ENCODE peak calls at places on chromosomes 13 and 19, in ten cellular contexts. One of them, this sample, is unnamed.

GRCh38 chr19:40348961-40349507 is 539 bp downstream of the PLD3 start:
- DNase-seq in HepG2: peak
- DNase-seq in left ventricle myocardium inferior: no peak
- DNase-seq in mammary epithelial cell: peak
- DNase-seq in nephron progenitor cell: no peak
- DNase-seq in cardiac fibroblast: peak
- DNase-seq in foreskin fibroblast: peak
- DNase-seq in Panc1: no peak
- DNase-seq in WTC11: no peak
- DNase-seq in PC-9: peak
- DNase-seq in this sample: no peak

GRCh38 chr19:18488403-18488723 is 33.5 kb downstream of the ELL start:
- DNase-seq in WTC11: no peak
- DNase-seq in mammary epithelial cell: peak
- DNase-seq in foreskin fibroblast: no peak
- DNase-seq in cardiac fibroblast: no peak
- DNase-seq in Panc1: no peak
- DNase-seq in PC-9: no peak
- DNase-seq in HepG2: no peak
- DNase-seq in nephron progenitor cell: no peak
- DNase-seq in left ventricle myocardium inferior: no peak
- DNase-seq in this sample: no peak

GRCh38 chr19:33683881-33684549 is 62.3 kb downstream of the CHST8 start:
- DNase-seq in cardiac fibroblast: peak
- DNase-seq in HepG2: peak
- DNase-seq in mammary epithelial cell: peak
- DNase-seq in left ventricle myocardium inferior: no peak
- DNase-seq in PC-9: peak
- DNase-seq in Panc1: no peak
- DNase-seq in foreskin fibroblast: peak
- DNase-seq in nephron progenitor cell: peak
- DNase-seq in WTC11: peak
- DNase-seq in this sample: no peak

GRCh38 chr19:38875656-38876345 is 2.3 kb downstream of the RINL start:
- DNase-seq in nephron progenitor cell: no peak
- DNase-seq in WTC11: no peak
- DNase-seq in HepG2: no peak
- DNase-seq in Panc1: no peak
- DNase-seq in left ventricle myocardium inferior: no peak
- DNase-seq in mammary epithelial cell: no peak
- DNase-seq in cardiac fibroblast: no peak
- DNase-seq in PC-9: no peak
- DNase-seq in foreskin fibroblast: no peak
- DNase-seq in this sample: no peak

GRCh38 chr13:113970810-113971470 is 2.9 kb downstream of the C13orf46 start:
- DNase-seq in foreskin fibroblast: no peak
- DNase-seq in left ventricle myocardium inferior: peak
- DNase-seq in Panc1: no peak
- DNase-seq in cardiac fibroblast: peak
- DNase-seq in mammary epithelial cell: peak
- DNase-seq in nephron progenitor cell: no peak
- DNase-seq in WTC11: peak
- DNase-seq in PC-9: peak
- DNase-seq in HepG2: no peak
- DNase-seq in this sample: no peak

GRCh38 chr13:113924184-113924583 is 49.7 kb downstream of the C13orf46 start:
- DNase-seq in HepG2: no peak
- DNase-seq in left ventricle myocardium inferior: no peak
- DNase-seq in WTC11: no peak
- DNase-seq in PC-9: no peak
- DNase-seq in nephron progenitor cell: no peak
- DNase-seq in Panc1: no peak
- DNase-seq in foreskin fibroblast: no peak
- DNase-seq in cardiac fibroblast: no peak
- DNase-seq in mammary epithelial cell: no peak
- DNase-seq in this sample: no peak

GRCh38 chr19:12085074-12085818 is 20.7 kb downstream of the ZNF844 start:
- DNase-seq in WTC11: no peak
- DNase-seq in Panc1: no peak
- DNase-seq in foreskin fibroblast: no peak
- DNase-seq in mammary epithelial cell: no peak
- DNase-seq in cardiac fibroblast: no peak
- DNase-seq in left ventricle myocardium inferior: no peak
- DNase-seq in HepG2: no peak
- DNase-seq in nephron progenitor cell: no peak
- DNase-seq in PC-9: no peak
- DNase-seq in this sample: no peak

GRCh38 chr19:14023404-14024235 is 4.3 kb upstream of the RLN3 start:
- DNase-seq in left ventricle myocardium inferior: peak
- DNase-seq in foreskin fibroblast: peak
- DNase-seq in PC-9: peak
- DNase-seq in cardiac fibroblast: peak
- DNase-seq in HepG2: peak
- DNase-seq in mammary epithelial cell: peak
- DNase-seq in nephron progenitor cell: peak
- DNase-seq in WTC11: peak
- DNase-seq in Panc1: no peak
- DNase-seq in this sample: no peak

DNA sequence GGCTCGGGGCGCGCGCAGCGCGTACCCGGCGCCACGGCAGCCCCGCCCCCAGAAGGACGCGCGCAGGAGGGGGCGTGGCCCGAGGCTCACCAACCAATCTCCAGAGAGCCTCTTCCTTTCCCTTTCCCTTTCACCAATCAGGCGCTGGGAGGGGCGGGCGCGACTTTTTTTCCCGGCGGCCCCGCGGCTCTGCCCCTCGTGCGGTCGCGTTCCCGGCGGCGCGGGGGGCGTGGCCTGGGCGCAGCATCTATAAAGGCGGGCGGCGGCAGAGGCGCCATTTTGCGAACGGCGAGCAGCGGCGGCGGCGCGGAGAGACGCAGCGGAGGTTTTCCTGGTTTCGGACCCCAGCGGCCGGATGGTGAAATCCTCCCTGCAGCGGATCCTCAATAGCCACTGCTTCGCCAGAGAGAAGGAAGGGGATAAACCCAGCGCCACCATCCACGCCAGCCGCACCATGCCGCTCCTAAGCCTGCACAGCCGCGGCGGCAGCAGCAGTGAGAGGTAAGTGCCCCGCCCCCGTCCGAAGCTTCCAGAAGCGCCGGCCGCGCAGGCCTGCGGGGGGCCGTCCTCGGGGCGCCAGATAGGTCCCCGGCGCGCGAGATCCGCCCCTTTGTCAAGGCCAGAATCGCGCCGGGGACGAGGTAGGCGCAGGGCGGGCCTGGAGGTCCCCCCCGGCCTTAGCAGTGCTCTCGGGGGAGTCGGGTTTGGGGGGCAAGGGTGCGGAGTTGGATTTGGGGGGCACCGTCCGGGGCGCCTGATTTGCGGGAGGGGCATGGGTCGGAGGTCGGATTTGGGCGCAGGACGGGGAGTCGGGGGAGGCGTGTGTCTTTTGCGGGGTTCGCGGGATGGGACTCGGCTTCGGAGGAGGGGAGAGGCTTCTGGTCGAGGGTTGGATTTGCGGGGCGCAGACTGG is 12.5 kb downstream of the PEAK3 start:
- DNase-seq in cardiac fibroblast: peak
- DNase-seq in HepG2: peak
- DNase-seq in nephron progenitor cell: peak
- DNase-seq in foreskin fibroblast: peak
- DNase-seq in left ventricle myocardium inferior: peak
- DNase-seq in mammary epithelial cell: peak
- DNase-seq in Panc1: no peak
- DNase-seq in WTC11: peak
- DNase-seq in PC-9: peak
- DNase-seq in this sample: peak
- TF ChIP-seq CTCF in cardiac fibroblast: no peak
- TF ChIP-seq CTCF in HepG2: no peak
- TF ChIP-seq CTCF in nephron progenitor cell: no peak
- TF ChIP-seq CTCF in foreskin fibroblast: no peak
- TF ChIP-seq CTCF in left ventricle myocardium inferior: peak
- TF ChIP-seq CTCF in mammary epithelial cell: no peak
- TF ChIP-seq CTCF in Panc1: no peak
- TF ChIP-seq CTCF in WTC11: no peak
- TF ChIP-seq CTCF in PC-9: no peak
- TF ChIP-seq CTCF in this sample: peak

GRCh38 chr19:1811942-1812425 is at the start of gene ATP8B3:
- DNase-seq in PC-9: no peak
- DNase-seq in WTC11: no peak
- DNase-seq in foreskin fibroblast: no peak
- DNase-seq in Panc1: no peak
- DNase-seq in mammary epithelial cell: no peak
- DNase-seq in cardiac fibroblast: no peak
- DNase-seq in nephron progenitor cell: no peak
- DNase-seq in HepG2: no peak
- DNase-seq in left ventricle myocardium inferior: no peak
- DNase-seq in this sample: no peak
- TF ChIP-seq CTCF in PC-9: no peak
- TF ChIP-seq CTCF in WTC11: no peak
- TF ChIP-seq CTCF in foreskin fibroblast: peak
- TF ChIP-seq CTCF in Panc1: no peak
- TF ChIP-seq CTCF in mammary epithelial cell: peak
- TF ChIP-seq CTCF in cardiac fibroblast: no peak
- TF ChIP-seq CTCF in nephron progenitor cell: no peak
- TF ChIP-seq CTCF in HepG2: peak
- TF ChIP-seq CTCF in left ventricle myocardium inferior: peak
- TF ChIP-seq CTCF in this sample: no peak

GRCh38 chr19:7915250-7916136 is 863 bp downstream of the TGFBR3L start:
- DNase-seq in PC-9: no peak
- DNase-seq in cardiac fibroblast: no peak
- DNase-seq in WTC11: no peak
- DNase-seq in mammary epithelial cell: no peak
- DNase-seq in Panc1: no peak
- DNase-seq in nephron progenitor cell: no peak
- DNase-seq in foreskin fibroblast: no peak
- DNase-seq in HepG2: no peak
- DNase-seq in left ventricle myocardium inferior: no peak
- DNase-seq in this sample: no peak

GRCh38 chr19:7918615-7919421 is 1.3 kb upstream of the SNAPC2 start:
- DNase-seq in WTC11: no peak
- DNase-seq in nephron progenitor cell: no peak
- DNase-seq in foreskin fibroblast: no peak
- DNase-seq in HepG2: peak
- DNase-seq in mammary epithelial cell: no peak
- DNase-seq in cardiac fibroblast: no peak
- DNase-seq in Panc1: no peak
- DNase-seq in left ventricle myocardium inferior: no peak
- DNase-seq in PC-9: no peak
- DNase-seq in this sample: no peak

GRCh38 chr19:7916908-7917291 is 2.3 kb downstream of the TGFBR3L start:
- DNase-seq in foreskin fibroblast: no peak
- DNase-seq in Panc1: no peak
- DNase-seq in WTC11: no peak
- DNase-seq in PC-9: no peak
- DNase-seq in mammary epithelial cell: no peak
- DNase-seq in cardiac fibroblast: no peak
- DNase-seq in nephron progenitor cell: no peak
- DNase-seq in left ventricle myocardium inferior: no peak
- DNase-seq in HepG2: no peak
- DNase-seq in this sample: no peak

GRCh38 chr19:7916137-7916907 is 1.7 kb downstream of the TGFBR3L start:
- DNase-seq in foreskin fibroblast: peak
- DNase-seq in Panc1: no peak
- DNase-seq in PC-9: no peak
- DNase-seq in WTC11: peak
- DNase-seq in mammary epithelial cell: no peak
- DNase-seq in cardiac fibroblast: peak
- DNase-seq in nephron progenitor cell: peak
- DNase-seq in HepG2: no peak
- DNase-seq in left ventricle myocardium inferior: no peak
- DNase-seq in this sample: no peak

DNA sequence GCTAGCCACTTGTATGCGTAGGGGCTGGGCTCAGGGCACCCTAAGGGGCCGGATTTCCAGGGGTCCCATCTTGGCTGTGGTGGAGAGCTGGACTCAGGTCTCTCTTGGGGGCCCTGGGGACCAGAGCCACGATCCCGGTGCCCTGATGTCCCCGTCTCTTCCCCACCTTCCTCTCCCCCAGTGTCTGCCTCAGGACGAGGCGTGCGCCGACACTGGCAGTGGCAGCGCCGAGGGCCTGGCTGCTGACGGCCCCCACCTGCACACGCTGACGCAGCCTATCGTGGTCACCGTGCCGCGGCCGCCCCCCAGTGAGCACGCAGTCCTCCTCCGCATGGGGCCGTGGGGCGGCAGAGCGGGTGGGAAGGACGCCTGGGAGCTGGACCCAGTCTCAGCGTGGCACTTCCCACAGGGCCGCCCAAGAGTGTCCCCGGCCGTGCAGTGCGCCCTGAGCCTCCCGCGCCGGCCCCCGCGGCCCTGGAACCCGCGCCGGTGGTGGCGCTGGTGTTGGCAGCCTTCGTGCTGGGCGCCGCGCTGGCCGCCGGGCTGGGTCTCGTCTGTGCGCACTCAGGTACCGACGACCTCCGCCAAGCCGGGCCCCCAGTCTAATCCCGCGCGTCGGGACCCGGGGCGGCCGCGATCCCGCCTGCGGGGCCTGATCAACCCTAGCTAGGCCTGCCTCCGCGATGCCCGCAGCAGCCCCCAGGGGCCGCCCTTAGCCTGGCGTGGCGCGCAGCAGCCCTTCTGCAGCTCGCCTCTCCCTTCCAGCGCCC is 2.7 kb upstream of the SNAPC2 start:
- DNase-seq in HepG2: no peak
- DNase-seq in PC-9: peak
- DNase-seq in nephron progenitor cell: peak
- DNase-seq in foreskin fibroblast: peak
- DNase-seq in mammary epithelial cell: no peak
- DNase-seq in left ventricle myocardium inferior: no peak
- DNase-seq in Panc1: no peak
- DNase-seq in WTC11: peak
- DNase-seq in cardiac fibroblast: peak
- DNase-seq in this sample: no peak
- TF ChIP-seq CTCF in HepG2: no peak
- TF ChIP-seq CTCF in PC-9: peak
- TF ChIP-seq CTCF in nephron progenitor cell: peak
- TF ChIP-seq CTCF in foreskin fibroblast: peak
- TF ChIP-seq CTCF in mammary epithelial cell: peak
- TF ChIP-seq CTCF in left ventricle myocardium inferior: peak
- TF ChIP-seq CTCF in Panc1: peak
- TF ChIP-seq CTCF in WTC11: peak
- TF ChIP-seq CTCF in cardiac fibroblast: peak
- TF ChIP-seq CTCF in this sample: peak

DNA sequence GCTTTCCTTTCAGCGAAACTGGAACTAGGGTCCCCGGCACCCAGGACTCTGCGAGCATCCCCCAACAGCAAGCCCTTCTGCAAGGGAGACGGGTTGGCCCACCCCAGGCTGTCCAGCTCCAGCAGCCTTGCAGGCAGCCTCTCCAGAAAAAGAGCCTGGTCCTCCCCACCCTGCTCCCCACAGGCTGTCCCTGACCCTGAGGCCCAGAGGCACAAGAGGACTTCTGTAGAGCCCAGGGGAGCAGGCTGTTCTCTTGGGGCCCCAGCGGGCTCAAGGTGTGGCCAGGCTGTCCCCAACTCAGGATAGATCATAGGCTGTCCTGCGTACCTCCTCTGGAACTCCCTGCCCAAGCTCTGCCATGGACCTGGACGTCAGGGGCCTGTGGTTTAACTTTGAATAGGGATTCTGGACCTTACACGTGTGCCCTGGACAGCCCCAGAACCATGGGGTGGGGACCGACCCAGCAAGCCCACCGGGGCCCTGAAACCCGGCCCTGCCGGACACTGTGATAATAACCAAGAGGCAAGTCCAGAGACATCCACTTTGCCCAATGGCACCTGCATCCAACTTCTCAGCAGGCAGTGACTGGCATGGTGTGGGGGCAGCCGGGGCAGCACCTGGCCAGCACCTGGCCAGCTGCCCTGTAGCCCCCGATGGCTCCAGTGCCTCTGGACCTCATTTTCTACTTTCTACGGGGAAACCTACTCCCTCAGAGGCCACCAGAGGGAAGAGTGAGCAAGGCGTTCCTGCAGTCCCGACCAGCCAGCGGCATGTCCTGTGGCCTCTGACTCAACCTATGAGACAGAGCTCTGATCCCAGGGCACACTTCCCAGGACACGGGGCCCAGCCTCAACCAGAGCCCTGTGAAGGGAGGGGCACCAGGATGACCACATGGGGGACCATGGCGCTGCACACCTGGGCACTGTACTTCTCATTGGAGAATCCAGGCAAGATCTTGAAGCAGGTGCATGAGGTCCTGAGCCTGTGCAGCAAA is 50.9 kb upstream of the TPM4 start:
- DNase-seq in left ventricle myocardium inferior: no peak
- DNase-seq in WTC11: peak
- DNase-seq in mammary epithelial cell: peak
- DNase-seq in cardiac fibroblast: peak
- DNase-seq in nephron progenitor cell: no peak
- DNase-seq in foreskin fibroblast: peak
- DNase-seq in Panc1: peak
- DNase-seq in PC-9: peak
- DNase-seq in HepG2: peak
- DNase-seq in this sample: no peak
- TF ChIP-seq CTCF in left ventricle myocardium inferior: peak
- TF ChIP-seq CTCF in WTC11: peak
- TF ChIP-seq CTCF in mammary epithelial cell: peak
- TF ChIP-seq CTCF in cardiac fibroblast: peak
- TF ChIP-seq CTCF in nephron progenitor cell: no peak
- TF ChIP-seq CTCF in foreskin fibroblast: peak
- TF ChIP-seq CTCF in Panc1: no peak
- TF ChIP-seq CTCF in PC-9: peak
- TF ChIP-seq CTCF in HepG2: peak
- TF ChIP-seq CTCF in this sample: peak

This sample was measured in osteocyte.